ENCODE peak calls at places on chromosomes 16 and 17, in eight cellular contexts. K, U, M, N, J, W, H and A are unnamed samples.

GRCh38 chr16:3810198-3810664 is 70.3 kb downstream of the CREBBP start:
- DNase-seq in U (no peak), J (no peak), H (no peak), M (no peak), K (no peak), W (no peak), N (no peak), A (no peak)

GRCh38 chr17:50549969-50550368 is 3.0 kb downstream of the SPATA20 start:
- DNase-seq in M (no peak), H (no peak), N (no peak), U (no peak), K (no peak), J (no peak), W (no peak), A (no peak)

GRCh38 chr17:82791532-82791931 is 39.7 kb downstream of the TBCD start:
- DNase-seq in J (no peak), U (no peak), K (no peak), M (no peak), H (no peak), W (no peak), N (no peak), A (no peak)

GRCh38 chr17:47253541-47254402 is at the start of gene ITGB3:
- DNase-seq in J (peak; percentile 66), U (peak; percentile 89), K (peak; percentile 95), W (peak; percentile 35), N (peak; percentile 82), H (peak; percentile 75), M (peak; percentile 91), A (peak; percentile 88)

GRCh38 chr17:47969975-47970724 is 763 bp upstream of the CDK5RAP3 start:
- DNase-seq in H (no peak), W (no peak), U (no peak), M (no peak), N (no peak), K (no peak), J (no peak), A (no peak)

GRCh38 chr16:14097182-14097951 is 26.2 kb downstream of the MRTFB start:
- DNase-seq in U (no peak), M (peak; percentile 58), H (no peak), W (no peak), J (no peak), N (no peak), K (no peak), A (no peak)

GRCh38 chr16:73217654-73218053 is 169.7 kb upstream of the ZFHX3 start:
- DNase-seq in N (no peak), H (no peak), K (no peak), U (no peak), J (no peak), M (no peak), W (no peak), A (no peak)

GRCh38 chr16:9331503-9331902 is 240.1 kb downstream of the HAPSTR1 start:
- DNase-seq in K (no peak), U (no peak), H (no peak), J (no peak), W (no peak), M (no peak), N (no peak), A (no peak)

GRCh38 chr17:145671-146541 is 8.5 kb downstream of the SCGB1C2 start:
- DNase-seq in K (no peak), W (no peak), U (peak; percentile 52), N (no peak), J (no peak), H (no peak), M (no peak), A (no peak)

GRCh38 chr17:82948081-82948511 is 108.3 kb upstream of the ZNF750 start:
- DNase-seq in H (no peak), K (no peak), J (no peak), W (no peak), N (no peak), U (peak; percentile 49), M (no peak), A (no peak)

GRCh38 chr17:2883544-2884203 is 87.4 kb downstream of the RAP1GAP2 start:
- DNase-seq in U (no peak), H (no peak), J (no peak), N (peak; percentile 50), K (peak; percentile 86), W (no peak), M (peak; percentile 40), A (no peak)

GRCh38 chr17:78359216-78359935 is 501 bp downstream of the SOCS3 start:
- DNase-seq in N (peak; percentile 43), U (peak; percentile 68), W (no peak), H (no peak), J (peak; percentile 48), M (no peak), K (no peak), A (no peak)

GRCh38 chr16:64058685-64059084 is 1063.2 kb downstream of the CDH11 start:
- DNase-seq in N (no peak), H (no peak), J (no peak), U (no peak), M (no peak), W (no peak), K (no peak), A (no peak)

GRCh38 chr17:67244621-67245072 is 349 bp downstream of the HELZ start:
- DNase-seq in N (no peak), J (no peak), M (peak; percentile 46), U (peak; percentile 57), K (no peak), H (no peak), W (no peak), A (no peak)

GRCh38 chr17:7041607-7042506 is 2.0 kb downstream of the SLC16A11 start:
- DNase-seq in J (no peak), M (peak; percentile 63), N (no peak), W (no peak), U (no peak), K (peak; percentile 82), H (no peak), A (no peak)

GRCh38 chr17:17125136-17126084 is 80.7 kb downstream of the PLD6 start:
- DNase-seq in W (no peak), K (no peak), J (peak; percentile 50), M (no peak), U (peak; percentile 32), N (no peak), H (no peak), A (no peak)

GRCh38 chr16:4612977-4613635 is 1.6 kb downstream of the UBALD1 start:
- DNase-seq in K (peak; percentile 71), U (no peak), M (no peak), J (no peak), W (no peak), N (no peak), H (no peak), A (no peak)

GRCh38 chr16:17345043-17345442 is 125.7 kb downstream of the XYLT1 start:
- DNase-seq in W (no peak), H (peak; percentile 81), U (peak; percentile 75), N (no peak), M (no peak), K (no peak), J (no peak), A (no peak)

GRCh38 chr16:31073823-31074072 is 292 bp downstream of the ZNF668 start:
- DNase-seq in K (no peak), M (no peak), N (no peak), U (no peak), J (no peak), W (no peak), H (no peak), A (no peak)

DNA sequence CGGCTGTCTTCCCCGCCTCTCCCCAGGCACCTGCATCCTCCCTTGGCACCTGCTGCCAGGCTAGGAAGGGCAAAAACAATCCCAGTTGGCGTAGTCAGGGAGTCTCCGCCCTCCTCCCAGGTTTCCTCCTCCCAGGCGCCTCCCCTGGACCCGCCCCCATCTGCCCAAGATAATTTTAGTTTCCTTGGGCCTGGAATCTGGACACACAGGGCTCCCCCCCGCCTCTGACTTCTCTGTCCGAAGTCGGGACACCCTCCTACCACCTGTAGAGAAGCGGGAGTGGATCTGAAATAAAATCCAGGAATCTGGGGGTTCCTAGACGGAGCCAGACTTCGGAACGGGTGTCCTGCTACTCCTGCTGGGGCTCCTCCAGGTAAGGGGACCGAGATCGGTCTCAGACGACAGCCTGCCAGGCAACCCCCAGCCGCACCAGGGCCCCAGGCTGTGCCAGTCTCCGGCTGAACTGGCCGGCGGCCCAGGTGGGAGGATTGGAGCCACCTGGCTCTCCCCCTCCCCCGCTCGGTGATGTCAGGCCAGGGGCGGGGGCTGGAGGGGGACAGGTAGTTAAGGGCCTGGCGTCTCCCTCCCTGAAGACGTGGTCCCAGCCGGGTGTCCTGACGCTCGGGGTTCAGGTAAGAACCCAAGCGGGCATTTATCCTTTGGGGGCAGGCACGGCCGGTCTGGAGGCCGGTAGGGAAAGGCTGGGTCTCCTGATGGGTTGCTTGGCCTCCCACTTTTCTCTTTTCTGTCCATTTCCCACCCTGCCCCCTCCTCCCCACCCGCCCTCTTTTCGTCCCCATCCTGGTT is at the start of gene GRB7:
- DNase-seq in N (no peak), M (peak; percentile 85), J (no peak), K (peak; percentile 93), H (no peak), W (no peak), U (no peak), A (no peak)
- H3K27me3 ChIP-seq in N (peaks cover 57% of the 10 kb centered on the region), M (no peaks in the 10 kb centered on the region), J (no peaks in the 10 kb centered on the region), K (no peaks in the 10 kb centered on the region), H (peaks cover 11% of the 10 kb centered on the region), W (peaks cover 9% of the 10 kb centered on the region), U (peaks cover 23% of the 10 kb centered on the region), A (no peaks in the 10 kb centered on the region)

GRCh38 chr16:1613240-1613639 is 1.1 kb downstream of the CRAMP1 start:
- DNase-seq in J (peak; percentile 26), U (no peak), N (no peak), K (no peak), H (no peak), W (no peak), M (peak; percentile 22), A (no peak)
- H3K27me3 ChIP-seq in J (no peaks in the 10 kb centered on the region), U (no peaks in the 10 kb centered on the region), N (no peaks in the 10 kb centered on the region), K (peaks cover 9% of the 10 kb centered on the region), H (no peaks in the 10 kb centered on the region), W (no peaks in the 10 kb centered on the region), M (no peaks in the 10 kb centered on the region), A (no peaks in the 10 kb centered on the region)

GRCh38 chr17:74018116-74018515 is 185.4 kb upstream of the RPL38 start:
- DNase-seq in U (peak; percentile 9), J (no peak), M (no peak), H (no peak), N (no peak), W (no peak), K (no peak), A (no peak)

GRCh38 chr17:74019860-74020259 is 183.6 kb upstream of the RPL38 start:
- DNase-seq in W (no peak), J (no peak), U (no peak), H (no peak), M (no peak), K (no peak), N (no peak), A (no peak)

GRCh38 chr17:74015316-74015715 is 188.2 kb upstream of the RPL38 start:
- DNase-seq in U (no peak), J (no peak), K (no peak), N (no peak), H (no peak), W (no peak), M (no peak), A (no peak)

GRCh38 chr17:74017461-74017860 is 186.0 kb upstream of the RPL38 start:
- DNase-seq in N (no peak), M (no peak), J (no peak), K (no peak), H (no peak), U (peak; percentile 6), W (no peak), A (no peak)

GRCh38 chr17:74016504-74016903 is 187.0 kb upstream of the RPL38 start:
- DNase-seq in W (no peak), M (no peak), H (no peak), N (no peak), U (no peak), K (no peak), J (no peak), A (no peak)
- H3K27me3 ChIP-seq in W (no peaks in the 10 kb centered on the region), M (no peaks in the 10 kb centered on the region), H (no peaks in the 10 kb centered on the region), N (peaks cover 49% of the 10 kb centered on the region), U (peaks cover 3% of the 10 kb centered on the region), K (no peaks in the 10 kb centered on the region), J (no peaks in the 10 kb centered on the region), A (no peaks in the 10 kb centered on the region)

GRCh38 chr17:19307521-19307920 is 55.0 kb downstream of the B9D1 start:
- DNase-seq in J (no peak), K (peak; percentile 25), W (no peak), M (no peak), U (no peak), N (no peak), H (no peak), A (no peak)
- H3K27me3 ChIP-seq in J (no peaks in the 10 kb centered on the region), K (no peaks in the 10 kb centered on the region), W (no peaks in the 10 kb centered on the region), M (no peaks in the 10 kb centered on the region), U (no peaks in the 10 kb centered on the region), N (no peaks in the 10 kb centered on the region), H (no peaks in the 10 kb centered on the region), A (no peaks in the 10 kb centered on the region)